ENCODE peak calls at places on chromosomes 2 and 18, in ten cellular contexts. E is A549, G is tibial nerve, Z is heart left ventricle, U is uterus, K is gastrocnemius medialis, D is body of pancreas, Y is NB4, Q is IMR-90, F is spleen. N is an unnamed sample.

GRCh38 chr2:27710640-27711430 is 47.1 kb downstream of the SLC4A1AP start:
- DNase-seq in D (no peak), K (peak), E (peak), Q (peak), Z (no peak), Y (peak), F (no peak), U (no peak), G (no peak), N (no peak)

GRCh38 chr2:134089454-134089853 is 164.4 kb upstream of the MGAT5 start:
- DNase-seq in Z (no peak), U (no peak), F (no peak), Y (no peak), K (no peak), D (no peak), G (no peak), Q (no peak), E (no peak), N (no peak)

GRCh38 chr18:58349650-58350049 is 279.2 kb downstream of the ALPK2 start:
- DNase-seq in F (no peak), Z (no peak), K (no peak), G (no peak), E (no peak), Q (no peak), U (no peak), D (no peak), Y (no peak), N (no peak)

GRCh38 chr18:75307530-75307929 is 96.9 kb downstream of the TSHZ1 start:
- DNase-seq in Y (no peak), U (no peak), E (no peak), D (no peak), Z (no peak), G (no peak), Q (no peak), K (no peak), F (no peak), N (no peak)

GRCh38 chr2:118750959-118751565 is 96.4 kb downstream of the EN1 start:
- DNase-seq in F (no peak), G (no peak), D (peak), E (no peak), Q (no peak), U (no peak), Y (no peak), Z (no peak), K (no peak), N (no peak)

GRCh38 chr2:134420256-134420655 is 166.4 kb downstream of the MGAT5 start:
- DNase-seq in F (no peak), Z (peak), G (no peak), Y (no peak), U (no peak), D (no peak), E (no peak), Q (no peak), K (no peak), N (no peak)

GRCh38 chr2:156087875-156088274 is 244.6 kb downstream of the NR4A2 start:
- DNase-seq in G (no peak), Q (no peak), E (peak), U (no peak), Y (no peak), Z (no peak), F (no peak), D (no peak), K (no peak), N (no peak)

GRCh38 chr2:54586062-54586982 is 130.2 kb downstream of the SPTBN1 start:
- DNase-seq in D (no peak), Z (no peak), K (no peak), E (no peak), U (no peak), Q (peak), Y (no peak), F (no peak), G (no peak), N (no peak)

GRCh38 chr2:100194951-100195350 is 52.6 kb upstream of the AFF3 start:
- DNase-seq in G (no peak), Y (no peak), D (no peak), E (no peak), U (no peak), K (no peak), Q (no peak), Z (no peak), F (no peak), N (peak)

GRCh38 chr2:45182667-45183620 is 173.7 kb upstream of the SIX2 start:
- DNase-seq in G (no peak), U (no peak), K (no peak), E (no peak), F (no peak), Y (no peak), Q (no peak), Z (no peak), D (no peak), N (no peak)

GRCh38 chr2:18552351-18553077 is 7.9 kb downstream of the RDH14 start:
- DNase-seq in G (no peak), Z (no peak), D (no peak), U (no peak), Q (no peak), E (no peak), K (no peak), F (no peak), Y (no peak), N (no peak)

GRCh38 chr18:45106331-45106774 is 425.7 kb downstream of the SETBP1 start:
- DNase-seq in F (no peak), D (peak), Q (no peak), E (no peak), Y (peak), Z (no peak), G (no peak), U (no peak), K (no peak), N (no peak)

DNA sequence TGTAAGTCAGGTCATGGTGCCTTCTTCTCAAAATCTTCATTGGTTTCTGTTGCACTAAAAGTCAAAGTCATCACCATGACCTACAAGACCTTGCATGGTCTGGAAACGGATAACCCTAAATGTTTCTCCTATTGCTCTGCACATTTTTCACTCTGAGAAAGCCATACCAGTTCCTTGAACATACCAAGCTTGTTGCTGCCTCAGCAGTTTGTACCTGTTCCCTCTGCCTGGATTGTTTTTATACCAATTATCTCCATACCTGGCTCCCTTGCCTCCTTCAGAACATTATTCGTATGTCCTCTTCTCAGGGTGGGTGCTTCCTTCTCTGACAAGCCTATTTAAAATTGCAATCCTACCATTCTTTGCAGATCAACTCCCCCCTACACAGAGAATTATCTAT is 498.4 kb downstream of the DSC3 start:
- DNase-seq in G (no peak), E (no peak), Q (no peak), Z (no peak), F (no peak), U (no peak), Y (no peak), K (no peak), D (no peak), N (no peak)
- TF ChIP-seq POLR2A in G (no peak), E (no peak), Q (no peak), Z (no peak), F (no peak), U (no peak), Y (no peak), K (no peak), D (no peak), N (no peak)

DNA sequence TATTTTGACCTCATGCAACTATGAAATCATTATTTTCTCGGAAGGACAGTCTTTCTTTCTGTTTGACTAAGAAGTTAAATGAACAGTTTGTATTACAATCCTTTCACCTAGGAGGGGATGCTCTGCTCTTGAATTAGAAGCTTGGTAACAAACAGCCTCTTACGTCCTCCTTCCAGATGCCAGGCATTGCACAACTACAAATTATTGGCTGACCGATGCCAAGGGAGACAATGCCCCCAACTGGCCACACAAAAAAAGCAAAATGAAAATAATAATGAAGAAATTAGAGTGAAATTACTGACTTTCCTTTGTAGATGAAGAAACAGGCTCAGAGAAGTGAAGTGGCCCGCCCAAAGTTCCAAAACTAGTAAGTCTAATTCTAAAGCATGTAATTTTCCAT is 177.9 kb downstream of the CYRIA start:
- DNase-seq in Q (peak), Y (peak), E (peak), F (no peak), G (no peak), D (peak), Z (peak), K (no peak), U (no peak), N (peak)
- TF ChIP-seq CTCF in Q (peak), Y (peak), E (peak), F (no peak), G (peak), D (peak), Z (peak), K (peak), U (no peak), N (peak)

DNA sequence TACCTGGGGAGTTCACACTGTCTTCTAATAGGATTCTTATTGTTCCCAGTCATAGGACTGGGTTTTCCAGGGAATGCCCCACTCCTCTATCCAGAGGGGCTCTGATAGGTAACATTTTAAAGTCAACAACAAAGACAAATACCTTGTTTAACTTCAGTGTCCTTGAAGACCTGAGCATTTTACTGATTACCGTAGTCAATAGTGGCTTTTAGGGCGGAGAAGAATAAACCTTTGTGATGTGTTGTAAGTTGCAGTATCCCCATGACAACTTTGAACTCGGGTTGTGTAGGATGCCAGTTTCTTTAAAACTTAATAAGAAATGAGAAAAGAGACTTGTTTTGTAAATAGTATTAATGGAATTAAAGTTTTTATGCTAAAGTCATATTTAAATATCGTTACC is 5.9 kb downstream of the GATA6 start:
- DNase-seq in D (no peak), Y (no peak), Z (no peak), Q (no peak), G (no peak), F (no peak), U (no peak), K (no peak), E (no peak), N (no peak)
- H3K4me3 ChIP-seq in D (no peak), Y (no peak), Z (peak), Q (no peak), G (no peak), F (peak), U (peak), K (no peak), E (no peak), N (no peak)

GRCh38 chr2:10186868-10187535 is 64.5 kb downstream of the RRM2 start:
- DNase-seq in Y (no peak), D (peak), G (no peak), Q (no peak), Z (no peak), U (no peak), F (peak), K (no peak), E (no peak), N (no peak)
- TF ChIP-seq POLR2A in Y (no peak), D (no peak), G (no peak), Q (no peak), Z (no peak), U (no peak), F (no peak), K (no peak), E (no peak), N (no peak)

GRCh38 chr18:35974181-35974580 is 1.7 kb downstream of the RMP24 start:
- DNase-seq in K (no peak), Z (no peak), D (no peak), G (no peak), Q (no peak), U (no peak), F (no peak), E (no peak), Y (no peak), N (no peak)
- TF ChIP-seq CTCF in K (no peak), Z (no peak), D (no peak), G (no peak), Q (no peak), U (no peak), F (no peak), E (no peak), Y (no peak), N (no peak)

GRCh38 chr2:64114063-64114911 is 29.9 kb downstream of the PELI1 start:
- DNase-seq in D (peak), E (no peak), U (no peak), Q (peak), Y (no peak), G (no peak), Z (no peak), F (no peak), K (no peak), N (no peak)
- H3K4me3 ChIP-seq in D (no peak), E (no peak), U (no peak), Q (no peak), Y (no peak), G (no peak), Z (no peak), F (no peak), K (no peak), N (no peak)

GRCh38 chr2:221372156-221372870 is 199.8 kb downstream of the EPHA4 start:
- DNase-seq in Y (no peak), Q (no peak), U (no peak), F (no peak), Z (no peak), E (no peak), K (no peak), G (no peak), D (no peak), N (no peak)

GRCh38 chr2:221371347-221371746 is 200.8 kb downstream of the EPHA4 start:
- DNase-seq in G (no peak), U (no peak), D (no peak), Q (no peak), K (no peak), E (no peak), F (no peak), Y (no peak), Z (no peak), N (no peak)

GRCh38 chr2:221377061-221377460 is 195.0 kb downstream of the EPHA4 start:
- DNase-seq in U (no peak), E (no peak), F (no peak), G (no peak), Q (no peak), D (no peak), Z (no peak), Y (no peak), K (no peak), N (no peak)

GRCh38 chr2:221370942-221371221 is 201.2 kb downstream of the EPHA4 start:
- DNase-seq in Y (no peak), U (no peak), K (no peak), F (no peak), G (no peak), D (no peak), Q (no peak), Z (no peak), E (no peak), N (no peak)

DNA sequence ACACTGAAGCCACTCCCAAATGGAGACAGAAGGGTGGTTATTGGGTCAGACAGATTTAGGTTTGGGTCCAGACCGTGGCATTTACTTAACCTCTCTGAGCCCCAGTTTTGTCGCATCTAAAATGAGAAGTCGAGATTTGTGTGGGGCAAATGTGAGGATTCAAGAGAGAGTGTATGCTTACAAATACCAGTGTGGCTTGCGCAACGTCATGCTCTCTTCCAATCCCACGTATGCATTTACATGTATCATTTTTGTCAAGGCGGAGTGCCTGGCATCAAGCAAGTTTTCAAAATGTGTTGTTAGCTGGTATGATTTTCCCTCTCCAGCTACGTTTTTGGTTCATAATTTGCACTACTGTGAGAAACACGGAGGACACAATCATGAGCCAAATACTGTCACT is 197.9 kb downstream of the EPHA4 start:
- DNase-seq in Y (no peak), D (no peak), G (no peak), K (no peak), F (no peak), Q (no peak), U (no peak), Z (no peak), E (no peak), N (no peak)
- TF ChIP-seq POLR2A in Y (no peak), D (no peak), G (no peak), K (no peak), F (no peak), Q (no peak), U (no peak), Z (no peak), E (no peak), N (no peak)

GRCh38 chr2:88307817-88308216 is 137.7 kb downstream of the THNSL2 start:
- DNase-seq in E (peak), Z (no peak), Q (peak), G (no peak), Y (peak), D (no peak), K (no peak), F (no peak), U (no peak), N (no peak)
- TF ChIP-seq CTCF in E (peak), Z (peak), Q (peak), G (no peak), Y (peak), D (no peak), K (no peak), F (no peak), U (no peak), N (no peak)

DNA sequence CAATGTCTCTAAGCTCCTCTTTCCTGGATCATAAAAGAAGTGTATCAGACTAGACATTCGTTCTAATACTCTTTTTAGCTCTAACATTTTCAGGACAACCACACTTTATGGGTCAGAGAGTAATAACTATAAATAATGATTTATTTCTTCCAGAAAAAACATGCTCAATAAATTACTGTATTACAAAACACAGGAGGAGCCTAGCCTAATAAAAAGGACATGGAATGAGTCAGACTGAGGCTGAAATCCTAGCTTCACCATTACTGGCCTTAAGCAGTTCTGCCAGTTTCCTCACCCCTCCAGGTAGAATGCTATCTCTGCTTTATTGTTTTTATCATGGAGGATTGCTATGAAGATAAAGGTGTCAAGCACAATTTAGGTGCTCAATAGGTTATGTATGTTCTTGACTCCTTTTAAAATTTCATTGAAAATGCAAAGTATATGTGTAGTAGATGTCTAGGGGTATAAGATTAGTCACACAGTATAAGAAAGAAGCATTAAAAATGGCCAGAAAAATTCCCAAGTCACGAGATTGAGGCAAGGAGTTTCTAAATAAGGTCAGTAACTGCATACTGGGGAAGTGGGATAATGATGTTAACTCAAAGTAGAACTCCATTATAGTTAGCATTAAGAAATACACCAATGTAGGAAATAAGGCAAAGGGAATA is 105.5 kb upstream of the NEUROD1 start:
- DNase-seq in Q (peak), F (no peak), G (no peak), K (no peak), E (peak), Y (no peak), U (no peak), Z (no peak), D (no peak), N (no peak)
- H3K4me3 ChIP-seq in Q (no peak), F (no peak), G (no peak), K (no peak), E (no peak), Y (no peak), U (no peak), Z (no peak), D (no peak), N (no peak)